ENCODE peak calls at places on chromosomes 11 and 22, in nine cellular contexts. M is mucosa of descending colon, A is lower leg skin, E is brain microvascular endothelial cell, B is fibroblast of mammary gland, H is GM06990, N is cardiac fibroblast, L is stomach, K is fibroblast of lung. T is an unnamed sample.

GRCh38 chr11:110148775-110149744 is 55.9 kb downstream of the ZC3H12C start:
- DNase-seq in A (no peak), M (no peak), K (peak), B (peak), N (peak), L (no peak), E (peak), H (peak), T (no peak)

GRCh38 chr11:65422633-65423515 is at the start of gene NEAT1:
- DNase-seq in M (peak), A (peak), H (peak), E (peak), L (peak), N (peak), B (peak), K (peak), T (peak)

GRCh38 chr11:31045335-31045734 is 324.2 kb downstream of the DCDC1 start:
- DNase-seq in K (peak), L (no peak), E (no peak), B (peak), H (no peak), A (no peak), M (no peak), N (peak), T (no peak)

GRCh38 chr11:65141896-65142494 is 7.7 kb upstream of the SYVN1 start:
- DNase-seq in B (no peak), L (no peak), M (no peak), K (no peak), N (no peak), H (no peak), A (no peak), E (no peak), T (no peak)

GRCh38 chr11:88779551-88779950 is 286.2 kb downstream of the GRM5 start:
- DNase-seq in H (no peak), K (peak), E (peak), A (no peak), B (peak), M (no peak), N (peak), L (no peak), T (no peak)

GRCh38 chr11:72670041-72670440 is 4.2 kb downstream of the PDE2A start:
- DNase-seq in H (no peak), M (no peak), E (no peak), N (no peak), L (no peak), B (no peak), A (no peak), K (no peak), T (no peak)

GRCh38 chr11:3626250-3626960 is 15.4 kb downstream of the ART5 start:
- DNase-seq in A (peak), K (no peak), H (no peak), N (no peak), E (no peak), L (no peak), B (no peak), M (peak), T (no peak)

GRCh38 chr11:111066861-111067260 is 178.7 kb upstream of the POU2AF2 start:
- DNase-seq in N (no peak), L (no peak), H (no peak), B (no peak), K (peak), A (no peak), M (no peak), E (no peak), T (no peak)

GRCh38 chr11:119338318-119338890 is 2.3 kb downstream of the C1QTNF5 start:
- DNase-seq in K (peak), E (peak), M (peak), H (no peak), L (peak), N (peak), A (no peak), B (peak), T (no peak)

GRCh38 chr11:14673824-14674432 is 30.3 kb downstream of the PDE3B start:
- DNase-seq in A (no peak), N (peak), M (no peak), H (no peak), L (no peak), B (no peak), K (no peak), E (no peak), T (no peak)

GRCh38 chr11:103035656-103036434 is 56.1 kb downstream of the DCUN1D5 start:
- DNase-seq in H (peak), B (peak), L (no peak), K (peak), N (peak), A (peak), E (peak), M (no peak), T (peak)

GRCh38 chr11:118438314-118438931 is 2.1 kb downstream of the KMT2A start:
- DNase-seq in H (peak), B (peak), E (peak), L (no peak), A (peak), M (no peak), K (peak), N (peak), T (peak)

GRCh38 chr11:27254744-27255446 is 108.1 kb downstream of the CCDC34 start:
- DNase-seq in B (peak), A (no peak), K (peak), N (peak), E (peak), H (no peak), L (no peak), M (no peak), T (no peak)

GRCh38 chr22:23176645-23177027 is 3.7 kb upstream of the BCR start:
- DNase-seq in A (no peak), H (no peak), K (no peak), L (no peak), N (no peak), B (no peak), M (no peak), E (no peak), T (no peak)

GRCh38 chr11:13008625-13009475 is at the start of gene RASSF10:
- DNase-seq in L (peak), A (peak), K (peak), H (no peak), E (no peak), M (peak), N (peak), B (no peak), T (no peak)

GRCh38 chr11:134393638-134394037 is 18.4 kb downstream of the B3GAT1 start:
- DNase-seq in B (no peak), M (peak), E (no peak), A (no peak), L (peak), H (no peak), K (no peak), N (no peak), T (no peak)

GRCh38 chr22:37817705-37818311 is 5.4 kb upstream of the GALR3 start:
- DNase-seq in N (peak), L (peak), B (peak), M (peak), K (peak), H (peak), A (peak), E (peak), T (no peak)

GRCh38 chr22:19522190-19522880 is 1.9 kb downstream of the CLDN5 start:
- DNase-seq in K (no peak), N (no peak), H (no peak), L (no peak), B (no peak), A (no peak), M (no peak), E (no peak), T (no peak)

GRCh38 chr11:76174330-76174729 is 32.0 kb downstream of the WNT11 start:
- DNase-seq in A (no peak), E (no peak), H (no peak), B (no peak), M (no peak), L (no peak), N (no peak), K (no peak), T (no peak)

GRCh38 chr11:43518407-43519165 is 159.9 kb downstream of the TTC17 start:
- DNase-seq in L (no peak), E (peak), H (no peak), M (no peak), K (peak), N (no peak), A (no peak), B (peak), T (no peak)

GRCh38 chr22:23382796-23383195 is 197.3 kb downstream of the IGLL1 start:
- DNase-seq in N (no peak), M (no peak), E (no peak), A (no peak), B (no peak), K (no peak), L (no peak), H (no peak), T (no peak)

GRCh38 chr22:44523981-44524759 is 26.1 kb upstream of the RTL6 start:
- DNase-seq in B (peak), E (peak), M (no peak), H (no peak), A (no peak), K (peak), L (peak), N (peak), T (no peak)

GRCh38 chr11:18844753-18845367 is 53.3 kb upstream of the PTPN5 start:
- DNase-seq in N (peak), K (peak), L (no peak), A (no peak), B (peak), M (no peak), E (peak), H (no peak), T (peak)

GRCh38 chr11:93807980-93808379 is 23.9 kb downstream of the MED17 start:
- DNase-seq in M (no peak), N (no peak), A (no peak), B (no peak), L (no peak), H (no peak), E (no peak), K (no peak), T (no peak)

GRCh38 chr11:111598546-111598945 is 3.7 kb upstream of the SIK2 start:
- DNase-seq in N (peak), L (no peak), M (no peak), A (no peak), K (peak), B (peak), H (no peak), E (no peak), T (no peak)

GRCh38 chr11:95372097-95372656 is 141.2 kb upstream of the SESN3 start:
- DNase-seq in M (no peak), E (no peak), K (no peak), L (no peak), H (no peak), A (no peak), N (no peak), B (no peak), T (no peak)

GRCh38 chr11:15911377-15912044 is 444.8 kb downstream of the SOX6 start:
- DNase-seq in B (peak), H (no peak), A (no peak), K (no peak), E (no peak), L (peak), N (peak), M (no peak), T (no peak)

GRCh38 chr11:103648054-103648453 is 388.4 kb upstream of the DDI1 start:
- DNase-seq in L (no peak), B (no peak), K (peak), E (no peak), N (no peak), A (no peak), H (no peak), M (no peak), T (no peak)

GRCh38 chr11:107591446-107592236 is 694 bp downstream of the ELMOD1 start:
- DNase-seq in A (no peak), B (peak), H (peak), M (no peak), E (no peak), K (peak), L (no peak), N (no peak), T (no peak)

GRCh38 chr11:123173040-123173855 is 21.8 kb downstream of the CLMP start:
- DNase-seq in N (peak), M (no peak), K (peak), A (no peak), H (no peak), E (peak), B (peak), L (no peak), T (peak)

GRCh38 chr22:20249797-20250354 is 18.2 kb downstream of the RTN4R start:
- DNase-seq in E (no peak), A (no peak), L (no peak), N (peak), K (peak), B (peak), H (no peak), M (no peak), T (no peak)

GRCh38 chr11:14764899-14765527 is 121.4 kb downstream of the PDE3B start:
- DNase-seq in B (no peak), L (no peak), M (no peak), E (peak), A (no peak), H (peak), N (peak), K (peak), T (peak)

GRCh38 chr22:19497245-19497644 is 17.5 kb downstream of the CDC45 start:
- DNase-seq in H (no peak), M (no peak), E (peak), N (peak), B (peak), A (no peak), K (peak), L (no peak), T (peak)

GRCh38 chr11:101445761-101446160 is 138.0 kb downstream of the TRPC6 start:
- DNase-seq in A (no peak), N (no peak), L (no peak), H (no peak), K (no peak), E (no peak), M (no peak), B (peak), T (no peak)

GRCh38 chr22:46450931-46451660 is 86.3 kb downstream of the CELSR1 start:
- DNase-seq in A (no peak), E (no peak), H (no peak), M (no peak), L (peak), N (no peak), B (no peak), K (no peak), T (no peak)

GRCh38 chr11:33040127-33040861 is 922 bp downstream of the TCP11L1 start:
- DNase-seq in E (no peak), A (no peak), B (peak), N (no peak), L (no peak), H (peak), K (peak), M (no peak), T (no peak)

GRCh38 chr22:42284230-42284591 is 13.8 kb upstream of the TCF20 start:
- DNase-seq in L (no peak), N (no peak), B (no peak), K (no peak), A (no peak), E (no peak), M (no peak), H (no peak), T (no peak)

GRCh38 chr22:33748714-33749113 is 171.6 kb downstream of the LARGE1 start:
- DNase-seq in L (no peak), N (no peak), E (no peak), A (no peak), M (no peak), K (no peak), B (no peak), H (no peak), T (no peak)

GRCh38 chr22:33743756-33744155 is 176.5 kb downstream of the LARGE1 start:
- DNase-seq in A (no peak), B (no peak), H (no peak), E (no peak), N (no peak), M (no peak), K (no peak), L (no peak), T (no peak)

GRCh38 chr22:33746501-33746928 is 173.8 kb downstream of the LARGE1 start:
- DNase-seq in A (no peak), M (peak), E (no peak), N (no peak), B (no peak), K (no peak), L (peak), H (no peak), T (no peak)

GRCh38 chr22:33747029-33747428 is 173.2 kb downstream of the LARGE1 start:
- DNase-seq in H (no peak), L (no peak), K (no peak), M (peak), B (no peak), N (no peak), A (no peak), E (no peak), T (no peak)

DNA sequence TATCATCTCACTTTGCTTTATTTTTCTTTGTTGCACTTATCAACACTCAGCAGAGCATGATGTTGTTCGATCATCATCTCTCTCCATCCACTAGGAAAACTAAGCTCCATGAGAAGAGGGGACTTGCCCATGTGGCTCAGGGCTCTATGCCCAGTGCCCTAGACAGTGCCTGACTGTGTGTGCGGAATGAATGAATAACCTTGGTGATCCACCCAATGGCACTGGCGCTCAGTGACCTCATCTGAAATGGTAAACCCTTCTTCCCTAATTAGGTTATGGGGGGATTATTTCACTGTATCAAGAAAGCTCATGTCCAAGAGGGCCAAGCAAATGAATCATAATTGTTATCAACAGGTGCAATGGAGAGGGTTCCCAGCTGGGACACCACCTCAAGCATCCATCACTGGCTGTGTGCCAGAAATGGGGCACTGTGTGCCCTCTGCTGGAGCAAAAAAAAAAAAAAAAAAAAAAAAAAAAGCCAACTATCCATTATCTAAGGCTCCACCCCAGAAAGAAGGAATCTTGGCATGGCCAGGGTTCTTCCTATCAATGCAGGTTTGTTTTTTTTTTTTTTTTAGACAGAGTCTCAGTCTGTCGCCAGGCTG is 172.6 kb downstream of the LARGE1 start:
- DNase-seq in M (no peak), B (no peak), K (no peak), H (no peak), L (peak), A (no peak), N (no peak), E (no peak), T (no peak)
- TF ChIP-seq CTCF in M (no peak), B (no peak), K (no peak), H (no peak), L (no peak), A (no peak), N (no peak), E (no peak), T (no peak)

GRCh38 chr11:126357055-126357962 is 1.8 kb downstream of the ST3GAL4 start:
- DNase-seq in K (no peak), B (no peak), E (no peak), H (no peak), A (no peak), N (no peak), M (peak), L (no peak), T (no peak)

GRCh38 chr11:126359431-126360048 is 4.1 kb downstream of the ST3GAL4 start:
- DNase-seq in A (peak), N (peak), L (no peak), E (no peak), M (peak), B (peak), H (no peak), K (peak), T (no peak)

GRCh38 chr11:126358763-126359160 is 3.3 kb downstream of the ST3GAL4 start:
- DNase-seq in H (no peak), A (no peak), E (no peak), K (no peak), M (peak), B (no peak), L (no peak), N (no peak), T (no peak)

GRCh38 chr11:126360049-126360446 is 4.6 kb downstream of the ST3GAL4 start:
- DNase-seq in K (no peak), A (no peak), E (no peak), M (no peak), H (no peak), L (no peak), N (no peak), B (no peak), T (no peak)

DNA sequence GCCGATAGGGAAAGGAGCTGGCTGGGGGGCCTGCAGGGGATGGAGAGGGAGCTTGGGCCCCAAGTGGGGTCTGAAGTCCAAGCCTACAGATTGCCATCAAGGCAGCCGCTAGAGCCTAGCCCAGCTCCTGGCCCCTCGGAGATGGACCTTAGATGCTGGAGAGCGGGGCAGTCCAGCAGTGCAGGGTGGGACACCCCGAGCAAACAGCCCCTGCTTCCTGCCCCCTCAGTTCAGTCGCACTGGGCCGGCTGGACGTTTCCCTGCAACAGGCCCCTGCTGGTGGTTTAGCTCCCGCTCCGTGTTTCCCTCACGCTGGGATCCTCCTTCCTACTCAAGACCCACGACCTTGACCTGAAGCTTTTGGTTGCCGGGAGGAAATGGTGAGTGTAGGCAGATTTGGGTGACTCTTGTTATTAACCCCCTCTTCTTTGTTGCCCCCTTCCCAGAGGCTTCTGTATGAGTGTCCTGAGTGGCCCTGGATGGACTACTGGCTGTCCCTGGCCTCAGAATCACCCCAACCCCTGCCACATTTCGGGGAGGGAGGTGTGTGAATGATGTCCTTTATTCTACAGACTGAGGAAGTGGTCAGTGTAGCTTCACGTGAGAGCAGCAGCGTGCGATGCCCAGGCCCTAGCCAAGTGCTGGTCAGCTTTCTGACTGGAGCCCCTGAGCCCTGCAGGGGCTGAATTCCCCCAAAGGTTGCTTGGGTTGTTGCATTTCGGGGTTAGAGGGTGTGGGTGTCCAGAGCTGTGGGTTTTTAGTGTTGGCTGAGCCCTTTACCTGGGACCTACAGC is 2.7 kb downstream of the ST3GAL4 start:
- DNase-seq in N (no peak), K (no peak), L (no peak), A (no peak), B (no peak), E (no peak), M (peak), H (no peak), T (no peak)
- H3K4me3 ChIP-seq in N (peak), K (no peak), L (no peak), A (no peak), B (peak), E (no peak), M (no peak), H (no peak), T (peak)

GRCh38 chr22:41252365-41252764 is 11.6 kb upstream of the CHADL start:
- DNase-seq in K (no peak), A (no peak), M (no peak), N (no peak), H (no peak), L (no peak), E (no peak), B (no peak), T (no peak)

GRCh38 chr22:41256898-41257260 is 16.1 kb upstream of the CHADL start:
- DNase-seq in K (peak), M (no peak), L (no peak), E (peak), B (no peak), N (peak), A (no peak), H (no peak), T (no peak)

GRCh38 chr22:41257696-41258095 is 17.0 kb upstream of the CHADL start:
- DNase-seq in E (no peak), A (no peak), N (no peak), K (no peak), M (no peak), L (no peak), B (no peak), H (no peak), T (no peak)

GRCh38 chr22:41254230-41254629 is 13.5 kb upstream of the CHADL start:
- DNase-seq in B (no peak), M (no peak), L (no peak), A (no peak), K (no peak), N (no peak), E (no peak), H (no peak), T (no peak)

GRCh38 chr22:41256254-41256897 is 15.6 kb upstream of the CHADL start:
- DNase-seq in E (peak), H (no peak), L (no peak), A (peak), B (peak), K (peak), M (no peak), N (peak), T (no peak)
- TF ChIP-seq CTCF in E (peak), H (no peak), L (no peak), A (no peak), B (peak), K (peak), M (no peak), N (peak), T (peak)

GRCh38 chr11:17734418-17734911 is at the start of gene KCNC1:
- DNase-seq in N (peak), B (peak), A (no peak), M (no peak), L (no peak), H (no peak), K (peak), E (no peak), T (no peak)
- H3K4me3 ChIP-seq in N (peak), B (no peak), A (no peak), M (no peak), L (peak), H (peak), K (peak), E (peak), T (peak)

T was measured in retinal pigment epithelial cell.